ENCODE peak calls at places on chromosomes 12 and 14, in seven cellular contexts. V is thoracic aorta; Z is aorta; B is CD4-positive, alpha-beta memory T cell; S is nephron progenitor cell; D is effector memory CD8-positive, alpha-beta T cell; R is skeletal muscle cell. Q is an unnamed sample.
A peak's percentile ranks its signal among the peaks of the same experiment; 100 is the strongest.

GRCh38 chr12:45518516-45519235 is 210.8 kb upstream of the ARID2 start:
- DNase-seq in S (no peak), B (peak; percentile 79), Z (no peak), D (peak; percentile 49), R (no peak), V (no peak), Q (no peak)

GRCh38 chr12:68305278-68305677 is 26.9 kb downstream of the MDM1 start:
- DNase-seq in B (no peak), D (no peak), V (no peak), R (no peak), Z (no peak), S (no peak), Q (no peak)

GRCh38 chr14:58151264-58151700 is 731 bp downstream of the ARMH4 start:
- DNase-seq in V (no peak), B (no peak), R (no peak), S (peak; percentile 30), Z (no peak), D (no peak), Q (no peak)

GRCh38 chr12:12983420-12984035 is 16.5 kb downstream of the HEBP1 start:
- DNase-seq in B (no peak), V (no peak), R (no peak), D (no peak), S (no peak), Z (no peak), Q (no peak)

GRCh38 chr14:61334197-61334701 is 12.9 kb downstream of the PRKCH start:
- DNase-seq in B (no peak), V (no peak), S (no peak), D (no peak), Z (no peak), R (no peak), Q (no peak)

GRCh38 chr14:60276347-60276746 is 27.3 kb downstream of the PPM1A start:
- DNase-seq in Z (no peak), V (no peak), R (no peak), D (no peak), B (no peak), S (no peak), Q (no peak)

GRCh38 chr14:72830786-72831583 is 62.9 kb downstream of the DPF3 start:
- DNase-seq in R (peak; percentile 13), B (no peak), D (no peak), V (no peak), S (peak; percentile 21), Z (no peak), Q (no peak)

GRCh38 chr12:28872654-28873268 is 276.3 kb upstream of the FAR2 start:
- DNase-seq in V (no peak), D (peak; percentile 2), S (peak; percentile 67), B (no peak), Z (no peak), R (no peak), Q (peak; percentile 39)

GRCh38 chr12:6067152-6067916 is 57.1 kb downstream of the VWF start:
- DNase-seq in S (peak; percentile 38), D (no peak), B (no peak), V (no peak), Z (no peak), R (no peak), Q (no peak)

GRCh38 chr14:75068294-75069020 is 984 bp upstream of the ZC2HC1C start:
- DNase-seq in Z (no peak), D (no peak), B (no peak), R (no peak), S (no peak), V (no peak), Q (no peak)

GRCh38 chr12:34350092-34351041 is 328.1 kb downstream of the ALG10 start:
- DNase-seq in R (no peak), Z (no peak), S (no peak), D (no peak), V (no peak), B (no peak), Q (no peak)

GRCh38 chr14:105026033-105026785 is 5.3 kb upstream of the CDCA4 start:
- DNase-seq in Z (no peak), S (no peak), R (peak; percentile 72), B (no peak), V (no peak), D (no peak), Q (no peak)

GRCh38 chr14:105490318-105490571 is 801 bp upstream of the TEDC1 start:
- DNase-seq in V (no peak), S (no peak), B (no peak), D (peak; percentile 46), R (no peak), Z (no peak), Q (no peak)

GRCh38 chr14:28141662-28142061 is 624.9 kb upstream of the FOXG1 start:
- DNase-seq in Z (no peak), V (no peak), D (no peak), S (no peak), B (no peak), R (no peak), Q (no peak)

GRCh38 chr12:21984375-21984774 is 43.1 kb upstream of the ABCC9 start:
- DNase-seq in D (no peak), B (no peak), V (no peak), S (no peak), R (no peak), Z (no peak), Q (no peak)

GRCh38 chr12:4044736-4045432 is 171.7 kb upstream of the PARP11 start:
- DNase-seq in D (no peak), Z (no peak), V (no peak), R (no peak), S (no peak), B (no peak), Q (no peak)

GRCh38 chr14:34750233-34750632 is 35.8 kb upstream of the CFL2 start:
- DNase-seq in B (no peak), Z (no peak), V (no peak), S (no peak), R (no peak), D (no peak), Q (no peak)

GRCh38 chr12:51848843-51849735 is 571 bp upstream of the FIGNL2 start:
- DNase-seq in V (no peak), S (peak; percentile 79), R (no peak), B (no peak), D (no peak), Z (no peak), Q (no peak)

GRCh38 chr12:98754095-98754494 is 109.0 kb downstream of the APAF1 start:
- DNase-seq in S (no peak), R (no peak), Z (no peak), V (no peak), D (no peak), B (no peak), Q (no peak)

Q was measured in left lung.